ENCODE peak calls at places on chromosomes 12 and 14, in five cellular contexts. One of them, this sample, is unnamed.
A peak's percentile ranks its signal among the peaks of the same experiment; 100 is the strongest.

GRCh38 chr14:63895510-63895909 is 42.7 kb downstream of the SYNE2 start:
- DNase-seq in hypothalamus: no peak
- DNase-seq in CD4-positive, alpha-beta memory T cell: no peak
- DNase-seq in T-helper 2 cell: no peak
- DNase-seq in mesothelial cell of epicardium: no peak
- DNase-seq in this sample: no peak

GRCh38 chr14:96362071-96362964 is 823 bp downstream of the ATG2B start:
- DNase-seq in hypothalamus: peak; percentile 76
- DNase-seq in CD4-positive, alpha-beta memory T cell: peak; percentile 83
- DNase-seq in T-helper 2 cell: peak; percentile 57
- DNase-seq in mesothelial cell of epicardium: no peak
- DNase-seq in this sample: no peak

GRCh38 chr12:49672351-49673181 is 34.6 kb downstream of the FMNL3 start:
- DNase-seq in hypothalamus: peak; percentile 48
- DNase-seq in CD4-positive, alpha-beta memory T cell: no peak
- DNase-seq in T-helper 2 cell: no peak
- DNase-seq in mesothelial cell of epicardium: no peak
- DNase-seq in this sample: no peak

GRCh38 chr14:31937730-31938346 is 139.3 kb upstream of the ARHGAP5 start:
- DNase-seq in hypothalamus: peak; percentile 20
- DNase-seq in CD4-positive, alpha-beta memory T cell: peak; percentile 78
- DNase-seq in T-helper 2 cell: no peak
- DNase-seq in mesothelial cell of epicardium: no peak
- DNase-seq in this sample: peak; percentile 5

GRCh38 chr12:95998611-95999300 is 2.6 kb upstream of the HAL start:
- DNase-seq in hypothalamus: peak; percentile 67
- DNase-seq in CD4-positive, alpha-beta memory T cell: peak; percentile 48
- DNase-seq in T-helper 2 cell: peak; percentile 29
- DNase-seq in mesothelial cell of epicardium: no peak
- DNase-seq in this sample: no peak

GRCh38 chr14:34721129-34721528 is 6.7 kb upstream of the CFL2 start:
- DNase-seq in hypothalamus: no peak
- DNase-seq in CD4-positive, alpha-beta memory T cell: no peak
- DNase-seq in T-helper 2 cell: no peak
- DNase-seq in mesothelial cell of epicardium: no peak
- DNase-seq in this sample: no peak

GRCh38 chr14:104169765-104170113 is 31.4 kb downstream of the KIF26A start:
- DNase-seq in hypothalamus: no peak
- DNase-seq in CD4-positive, alpha-beta memory T cell: no peak
- DNase-seq in T-helper 2 cell: no peak
- DNase-seq in mesothelial cell of epicardium: no peak
- DNase-seq in this sample: no peak

GRCh38 chr12:26369588-26369987 is 174.2 kb downstream of the SSPN start:
- DNase-seq in hypothalamus: peak; percentile 37
- DNase-seq in CD4-positive, alpha-beta memory T cell: no peak
- DNase-seq in T-helper 2 cell: no peak
- DNase-seq in mesothelial cell of epicardium: no peak
- DNase-seq in this sample: no peak

GRCh38 chr12:10220398-10221077 is 7.9 kb downstream of the GABARAPL1 start:
- DNase-seq in hypothalamus: peak; percentile 20
- DNase-seq in CD4-positive, alpha-beta memory T cell: no peak
- DNase-seq in T-helper 2 cell: no peak
- DNase-seq in mesothelial cell of epicardium: no peak
- DNase-seq in this sample: no peak

GRCh38 chr12:21527451-21528180 is 1.5 kb downstream of the SPX start:
- DNase-seq in hypothalamus: peak; percentile 55
- DNase-seq in CD4-positive, alpha-beta memory T cell: peak; percentile 52
- DNase-seq in T-helper 2 cell: peak; percentile 15
- DNase-seq in mesothelial cell of epicardium: peak; percentile 36
- DNase-seq in this sample: peak; percentile 12